ENCODE peak calls at places on chromosomes 5 and 9, in four cellular contexts. D, P, N and J are unnamed samples. For H3K4me1, the result is how much of the 10 kb centered on the place peaks cover.

GRCh38 chr9:116151966-116152381 is 1.6 kb upstream of the PAPPA start:
- DNase-seq in D (no peak), P (no peak), N (no peak), J (no peak)

GRCh38 chr9:98479967-98480847 is 224.8 kb upstream of the TBC1D2 start:
- DNase-seq in D (no peak), P (no peak), N (no peak), J (no peak)

GRCh38 chr9:12882430-12882829 is 107.6 kb downstream of the LURAP1L start:
- DNase-seq in D (no peak), P (no peak), N (no peak), J (no peak)

GRCh38 chr5:53333160-53333559 is 147.3 kb upstream of the FST start:
- DNase-seq in D (no peak), P (no peak), N (no peak), J (no peak)

GRCh38 chr5:149220750-149221149 is 50.9 kb upstream of the AFAP1L1 start:
- DNase-seq in D (no peak), P (no peak), N (no peak), J (no peak)

GRCh38 chr9:3177921-3178320 is 334.0 kb upstream of the PUM3 start:
- DNase-seq in D (no peak), P (no peak), N (no peak), J (no peak)

GRCh38 chr9:114588671-114589526 is 1.3 kb downstream of the ATP6V1G1 start:
- DNase-seq in D (no peak), P (no peak), N (no peak), J (no peak)

GRCh38 chr5:133801955-133802751 is 166.3 kb downstream of the C5orf15 start:
- DNase-seq in D (no peak), P (no peak), N (no peak), J (no peak)

GRCh38 chr9:79610019-79610760 is 38.4 kb downstream of the TLE4 start:
- DNase-seq in D (no peak), P (no peak), N (no peak), J (no peak)

GRCh38 chr9:132905726-132906125 is 27.0 kb downstream of the SPACA9 start:
- DNase-seq in D (no peak), P (no peak), N (no peak), J (no peak)

GRCh38 chr5:569358-569867 is 42.7 kb upstream of the CEP72 start:
- DNase-seq in D (no peak), P (no peak), N (no peak), J (no peak)

GRCh38 chr5:5342784-5343183 is 79.7 kb upstream of the ICE1 start:
- DNase-seq in D (no peak), P (no peak), N (no peak), J (no peak)

GRCh38 chr5:136388474-136388873 is 23.1 kb upstream of the TRPC7 start:
- DNase-seq in D (no peak), P (no peak), N (no peak), J (no peak)

GRCh38 chr5:53130206-53130605 is 20.6 kb upstream of the MOCS2 start:
- DNase-seq in D (no peak), P (no peak), N (no peak), J (no peak)

GRCh38 chr9:123090956-123091355 is 57.5 kb downstream of the GPR21 start:
- DNase-seq in D (no peak), P (no peak), N (no peak), J (no peak)

GRCh38 chr5:95892784-95893354 is 68.8 kb downstream of the ELL2 start:
- DNase-seq in D (no peak), P (peak), N (no peak), J (no peak)

GRCh38 chr5:160342413-160342941 is 27.9 kb downstream of the C1QTNF2 start:
- DNase-seq in D (peak), P (no peak), N (no peak), J (no peak)

GRCh38 chr9:92504881-92505280 is 22.6 kb upstream of the ASPN start:
- DNase-seq in D (no peak), P (no peak), N (no peak), J (no peak)

GRCh38 chr9:89814340-89815040 is 209.7 kb downstream of the GADD45G start:
- DNase-seq in D (no peak), P (no peak), N (no peak), J (no peak)

GRCh38 chr5:74185599-74185998 is 454.9 kb downstream of the ENC1 start:
- DNase-seq in D (no peak), P (no peak), N (no peak), J (no peak)

GRCh38 chr5:112787261-112787660 is 49.6 kb downstream of the APC start:
- DNase-seq in D (no peak), P (no peak), N (no peak), J (no peak)

GRCh38 chr5:3912790-3913189 is 317.2 kb downstream of the IRX1 start:
- DNase-seq in D (no peak), P (no peak), N (no peak), J (no peak)

GRCh38 chr5:133220851-133221674 is 169.2 kb downstream of the HSPA4 start:
- DNase-seq in D (no peak), P (no peak), N (no peak), J (no peak)

DNA sequence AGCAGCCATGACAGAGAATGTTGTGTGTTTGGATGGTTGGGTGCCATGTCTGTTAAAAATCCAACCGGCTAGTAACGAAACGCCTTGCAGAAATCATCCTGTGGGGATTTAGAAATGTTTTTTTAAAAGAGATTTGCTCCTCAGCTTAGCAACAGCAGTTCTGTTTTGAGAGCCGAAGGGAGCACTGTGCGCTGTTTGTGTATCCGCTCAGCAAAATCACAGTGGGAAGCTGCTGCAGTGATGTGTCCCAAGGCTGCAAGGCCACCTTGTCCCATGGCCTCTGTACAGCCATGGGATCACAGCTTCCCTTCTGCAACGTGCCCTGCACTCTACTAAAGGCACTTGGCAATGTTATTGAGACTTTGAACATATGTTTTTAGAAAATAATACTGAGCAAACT is 40.9 kb downstream of the TRIO start:
- DNase-seq in D (no peak), P (no peak), N (no peak), J (no peak)
- H3K4me1 ChIP-seq in D (under half), P (half or more), N (half or more), J (half or more)

GRCh38 chr5:176648467-176649194 is 1.3 kb downstream of the TSPAN17 start:
- DNase-seq in D (no peak), P (no peak), N (no peak), J (no peak)
- TF ChIP-seq EP300 in D (no peak), P (no peak), N (no peak), J (no peak)

GRCh38 chr5:130045334-130045733 is 141.1 kb downstream of the CHSY3 start:
- DNase-seq in D (no peak), P (no peak), N (no peak), J (no peak)
- TF ChIP-seq CTCF in D (no peak), P (no peak), N (no peak), J (no peak)

GRCh38 chr5:138093036-138093435 is 9.2 kb downstream of the WNT8A start:
- DNase-seq in D (no peak), P (no peak), N (no peak), J (no peak)

GRCh38 chr5:138091685-138092084 is 7.9 kb downstream of the WNT8A start:
- DNase-seq in D (no peak), P (no peak), N (no peak), J (no peak)

GRCh38 chr5:138096363-138096762 is 12.5 kb downstream of the WNT8A start:
- DNase-seq in D (no peak), P (no peak), N (no peak), J (no peak)

GRCh38 chr5:138095100-138095907 is 11.5 kb downstream of the WNT8A start:
- DNase-seq in D (no peak), P (no peak), N (no peak), J (no peak)

GRCh38 chr5:138092301-138092700 is 8.5 kb downstream of the WNT8A start:
- DNase-seq in D (no peak), P (no peak), N (no peak), J (no peak)
- H3K4me1 ChIP-seq in D (under half), P (under half), N (under half), J (under half)

GRCh38 chr5:33563530-33563929 is 122.8 kb downstream of the TARS1 start:
- DNase-seq in D (no peak), P (no peak), N (no peak), J (no peak)

GRCh38 chr5:33557605-33558004 is 116.8 kb downstream of the TARS1 start:
- DNase-seq in D (no peak), P (no peak), N (no peak), J (no peak)

GRCh38 chr5:33556330-33557328 is 115.9 kb downstream of the TARS1 start:
- DNase-seq in D (no peak), P (no peak), N (no peak), J (no peak)

GRCh38 chr5:33563983-33564908 is 123.5 kb downstream of the TARS1 start:
- DNase-seq in D (no peak), P (no peak), N (no peak), J (no peak)

DNA sequence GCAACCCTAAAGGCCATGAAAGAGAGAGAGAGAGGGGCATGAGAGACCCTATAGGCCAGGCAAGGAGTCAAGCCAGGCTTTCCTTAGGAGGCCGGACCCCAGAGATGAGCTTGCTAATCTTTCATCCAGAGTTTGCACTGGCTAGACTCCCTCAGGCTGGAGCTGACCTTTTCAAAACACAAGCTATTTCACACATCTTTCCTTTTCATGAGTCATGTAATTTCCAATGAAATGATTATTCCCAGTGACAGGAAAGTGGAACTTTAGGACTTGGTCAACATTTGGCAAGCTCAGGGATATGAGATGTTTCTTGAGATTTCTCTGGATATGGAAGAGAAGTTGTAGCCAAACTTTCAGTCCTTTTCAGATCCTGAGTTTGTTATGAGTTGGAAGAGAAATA is 117.7 kb downstream of the TARS1 start:
- DNase-seq in D (no peak), P (no peak), N (no peak), J (no peak)
- TF ChIP-seq EP300 in D (no peak), P (no peak), N (no peak), J (no peak)

GRCh38 chr5:140633081-140633471 is at the start of gene CD14:
- DNase-seq in D (peak), P (peak), N (peak), J (no peak)
- TF ChIP-seq CTCF in D (no peak), P (no peak), N (no peak), J (no peak)

DNA sequence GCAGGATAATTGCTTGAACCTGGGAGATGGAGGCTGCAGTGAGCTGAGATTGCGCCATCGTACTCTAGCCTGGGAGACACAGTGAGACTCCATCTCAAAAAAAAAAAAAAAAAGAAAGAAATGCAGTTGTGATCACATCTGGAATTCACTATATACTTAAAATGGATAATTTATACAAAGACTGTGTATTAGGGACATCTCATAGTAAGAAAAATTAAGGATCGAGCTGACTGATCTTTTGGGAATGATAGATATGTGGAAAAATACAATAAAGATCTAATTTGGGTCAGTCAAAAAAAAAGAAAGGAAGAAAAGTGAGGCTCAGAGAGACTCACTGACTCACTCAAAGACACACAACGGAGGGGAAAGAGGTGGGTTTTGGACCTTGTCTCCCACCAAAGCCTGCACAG is 73.2 kb upstream of the STXBP1 start:
- DNase-seq in D (no peak), P (no peak), N (no peak), J (no peak)
- H3K4me1 ChIP-seq in D (under half), P (half or more), N (half or more), J (half or more)